ENCODE peak calls at places on chromosomes 2 and 18, in nine cellular contexts. One of them, this sample, is unnamed.
A peak's percentile ranks its signal among the peaks of the same experiment; 100 is the strongest.

GRCh38 chr18:6633370-6633769 is 96.1 kb upstream of the ARHGAP28 start:
- DNase-seq in mesothelial cell of epicardium: no peak
- DNase-seq in neural crest cell: no peak
- DNase-seq in cardiac fibroblast: no peak
- DNase-seq in pancreas: no peak
- DNase-seq in heart left ventricle: no peak
- DNase-seq in heart right ventricle: no peak
- DNase-seq in astrocyte of the spinal cord: no peak
- DNase-seq in HFFc6: no peak
- DNase-seq in this sample: no peak

GRCh38 chr2:147449323-147450080 is 395.3 kb upstream of the ACVR2A start:
- DNase-seq in mesothelial cell of epicardium: no peak
- DNase-seq in neural crest cell: no peak
- DNase-seq in cardiac fibroblast: no peak
- DNase-seq in pancreas: no peak
- DNase-seq in heart left ventricle: no peak
- DNase-seq in heart right ventricle: no peak
- DNase-seq in astrocyte of the spinal cord: no peak
- DNase-seq in HFFc6: no peak
- DNase-seq in this sample: no peak

GRCh38 chr2:14621114-14621513 is 11.4 kb upstream of the LRATD1 start:
- DNase-seq in mesothelial cell of epicardium: no peak
- DNase-seq in neural crest cell: no peak
- DNase-seq in cardiac fibroblast: no peak
- DNase-seq in pancreas: no peak
- DNase-seq in heart left ventricle: no peak
- DNase-seq in heart right ventricle: no peak
- DNase-seq in astrocyte of the spinal cord: no peak
- DNase-seq in HFFc6: no peak
- DNase-seq in this sample: no peak

GRCh38 chr2:173629076-173629475 is 274.4 kb downstream of the CDCA7 start:
- DNase-seq in mesothelial cell of epicardium: no peak
- DNase-seq in neural crest cell: no peak
- DNase-seq in cardiac fibroblast: no peak
- DNase-seq in pancreas: no peak
- DNase-seq in heart left ventricle: no peak
- DNase-seq in heart right ventricle: no peak
- DNase-seq in astrocyte of the spinal cord: no peak
- DNase-seq in HFFc6: no peak
- DNase-seq in this sample: no peak

GRCh38 chr2:50746526-50746925 is 285.4 kb downstream of the NRXN1 start:
- DNase-seq in mesothelial cell of epicardium: no peak
- DNase-seq in neural crest cell: peak; percentile 36
- DNase-seq in cardiac fibroblast: peak; percentile 34
- DNase-seq in pancreas: no peak
- DNase-seq in heart left ventricle: no peak
- DNase-seq in heart right ventricle: no peak
- DNase-seq in astrocyte of the spinal cord: peak; percentile 30
- DNase-seq in HFFc6: no peak
- DNase-seq in this sample: peak; percentile 7

GRCh38 chr2:31138037-31138962 is at the start of gene GALNT14:
- DNase-seq in mesothelial cell of epicardium: peak; percentile 43
- DNase-seq in neural crest cell: peak; percentile 55
- DNase-seq in cardiac fibroblast: peak; percentile 23
- DNase-seq in pancreas: peak; percentile 85
- DNase-seq in heart left ventricle: peak; percentile 49
- DNase-seq in heart right ventricle: peak; percentile 28
- DNase-seq in astrocyte of the spinal cord: peak; percentile 9
- DNase-seq in HFFc6: peak; percentile 3
- DNase-seq in this sample: peak; percentile 77

GRCh38 chr18:71322201-71322600 is 1033.4 kb downstream of the SOCS6 start:
- DNase-seq in mesothelial cell of epicardium: no peak
- DNase-seq in neural crest cell: no peak
- DNase-seq in cardiac fibroblast: no peak
- DNase-seq in pancreas: no peak
- DNase-seq in heart left ventricle: no peak
- DNase-seq in heart right ventricle: no peak
- DNase-seq in astrocyte of the spinal cord: no peak
- DNase-seq in HFFc6: no peak
- DNase-seq in this sample: no peak

GRCh38 chr2:144183744-144184143 is 336.2 kb downstream of the ZEB2 start:
- DNase-seq in mesothelial cell of epicardium: no peak
- DNase-seq in neural crest cell: no peak
- DNase-seq in cardiac fibroblast: peak; percentile 61
- DNase-seq in pancreas: no peak
- DNase-seq in heart left ventricle: no peak
- DNase-seq in heart right ventricle: no peak
- DNase-seq in astrocyte of the spinal cord: no peak
- DNase-seq in HFFc6: peak; percentile 72
- DNase-seq in this sample: peak; percentile 21

GRCh38 chr18:53797998-53798397 is 426.5 kb downstream of the MBD2 start:
- DNase-seq in mesothelial cell of epicardium: no peak
- DNase-seq in neural crest cell: no peak
- DNase-seq in cardiac fibroblast: no peak
- DNase-seq in pancreas: no peak
- DNase-seq in heart left ventricle: no peak
- DNase-seq in heart right ventricle: no peak
- DNase-seq in astrocyte of the spinal cord: no peak
- DNase-seq in HFFc6: no peak
- DNase-seq in this sample: no peak

GRCh38 chr2:14540003-14540402 is 92.5 kb upstream of the LRATD1 start:
- DNase-seq in mesothelial cell of epicardium: no peak
- DNase-seq in neural crest cell: no peak
- DNase-seq in cardiac fibroblast: peak; percentile 17
- DNase-seq in pancreas: no peak
- DNase-seq in heart left ventricle: no peak
- DNase-seq in heart right ventricle: no peak
- DNase-seq in astrocyte of the spinal cord: no peak
- DNase-seq in HFFc6: no peak
- DNase-seq in this sample: no peak

GRCh38 chr2:239506101-239506808 is 105.4 kb upstream of the HDAC4 start:
- DNase-seq in mesothelial cell of epicardium: no peak
- DNase-seq in neural crest cell: no peak
- DNase-seq in cardiac fibroblast: no peak
- DNase-seq in pancreas: no peak
- DNase-seq in heart left ventricle: no peak
- DNase-seq in heart right ventricle: no peak
- DNase-seq in astrocyte of the spinal cord: no peak
- DNase-seq in HFFc6: no peak
- DNase-seq in this sample: no peak

GRCh38 chr2:42795275-42795674 is 2.9 kb upstream of the HAAO start:
- DNase-seq in mesothelial cell of epicardium: no peak
- DNase-seq in neural crest cell: no peak
- DNase-seq in cardiac fibroblast: no peak
- DNase-seq in pancreas: no peak
- DNase-seq in heart left ventricle: no peak
- DNase-seq in heart right ventricle: no peak
- DNase-seq in astrocyte of the spinal cord: no peak
- DNase-seq in HFFc6: no peak
- DNase-seq in this sample: no peak

GRCh38 chr2:42793314-42794270 is 1.2 kb upstream of the HAAO start:
- DNase-seq in mesothelial cell of epicardium: no peak
- DNase-seq in neural crest cell: no peak
- DNase-seq in cardiac fibroblast: no peak
- DNase-seq in pancreas: no peak
- DNase-seq in heart left ventricle: peak; percentile 51
- DNase-seq in heart right ventricle: peak; percentile 51
- DNase-seq in astrocyte of the spinal cord: no peak
- DNase-seq in HFFc6: no peak
- DNase-seq in this sample: no peak

GRCh38 chr2:42792583-42793313 is at the start of gene HAAO:
- DNase-seq in mesothelial cell of epicardium: no peak
- DNase-seq in neural crest cell: peak; percentile 61
- DNase-seq in cardiac fibroblast: no peak
- DNase-seq in pancreas: peak; percentile 90
- DNase-seq in heart left ventricle: peak; percentile 65
- DNase-seq in heart right ventricle: peak; percentile 44
- DNase-seq in astrocyte of the spinal cord: no peak
- DNase-seq in HFFc6: no peak
- DNase-seq in this sample: peak; percentile 78

GRCh38 chr2:42795871-42796301 is 3.5 kb upstream of the HAAO start:
- DNase-seq in mesothelial cell of epicardium: no peak
- DNase-seq in neural crest cell: no peak
- DNase-seq in cardiac fibroblast: peak; percentile 55
- DNase-seq in pancreas: no peak
- DNase-seq in heart left ventricle: no peak
- DNase-seq in heart right ventricle: peak; percentile 23
- DNase-seq in astrocyte of the spinal cord: no peak
- DNase-seq in HFFc6: no peak
- DNase-seq in this sample: peak; percentile 57

DNA sequence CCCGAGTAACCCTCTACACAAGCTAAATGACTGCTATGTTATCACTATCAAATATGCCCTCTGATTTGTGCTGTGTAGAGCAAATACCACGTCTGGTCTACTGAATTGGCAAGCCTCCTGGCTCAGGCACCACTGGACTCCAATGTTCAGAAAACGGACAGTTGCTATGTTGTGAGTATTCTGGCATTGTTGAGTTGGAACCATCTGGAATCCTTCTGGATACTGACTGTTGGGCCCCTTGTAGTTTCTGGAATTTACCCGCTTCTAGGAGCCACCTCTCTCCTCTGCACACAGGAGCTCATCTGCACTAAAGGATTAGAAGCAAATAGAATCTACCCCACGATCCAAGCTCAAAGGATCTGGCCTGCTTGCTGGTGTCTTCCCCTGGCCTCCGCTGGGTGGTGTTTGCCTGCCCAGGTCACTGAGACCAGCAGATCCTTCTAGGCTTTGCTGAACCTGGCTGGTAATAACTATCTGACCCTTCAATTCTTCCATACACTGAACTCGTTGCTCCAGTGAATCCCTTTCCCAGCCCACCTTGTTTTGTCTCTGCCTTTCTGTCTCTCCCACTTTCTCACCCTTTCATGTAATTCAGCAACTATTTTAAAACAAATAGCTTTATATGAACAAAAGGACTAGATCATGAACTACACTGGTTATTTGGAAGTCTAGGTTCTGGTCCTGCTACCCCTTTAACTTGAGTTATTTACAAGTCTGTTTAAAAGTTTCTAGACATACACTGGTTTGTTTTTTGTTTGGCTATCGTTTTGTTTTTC is 2.1 kb upstream of the HAAO start:
- DNase-seq in mesothelial cell of epicardium: no peak
- DNase-seq in neural crest cell: peak; percentile 27
- DNase-seq in cardiac fibroblast: peak; percentile 44
- DNase-seq in pancreas: no peak
- DNase-seq in heart left ventricle: no peak
- DNase-seq in heart right ventricle: no peak
- DNase-seq in astrocyte of the spinal cord: no peak
- DNase-seq in HFFc6: peak; percentile 39
- DNase-seq in this sample: peak; percentile 65
- TF ChIP-seq CTCF in mesothelial cell of epicardium: no peak
- TF ChIP-seq CTCF in neural crest cell: peak; percentile 50
- TF ChIP-seq CTCF in cardiac fibroblast: peak; percentile 57
- TF ChIP-seq CTCF in pancreas: peak; percentile 18
- TF ChIP-seq CTCF in heart left ventricle: no peak
- TF ChIP-seq CTCF in heart right ventricle: no peak
- TF ChIP-seq CTCF in astrocyte of the spinal cord: peak; percentile 45
- TF ChIP-seq CTCF in HFFc6: peak; percentile 62
- TF ChIP-seq CTCF in this sample: peak; percentile 59

DNA sequence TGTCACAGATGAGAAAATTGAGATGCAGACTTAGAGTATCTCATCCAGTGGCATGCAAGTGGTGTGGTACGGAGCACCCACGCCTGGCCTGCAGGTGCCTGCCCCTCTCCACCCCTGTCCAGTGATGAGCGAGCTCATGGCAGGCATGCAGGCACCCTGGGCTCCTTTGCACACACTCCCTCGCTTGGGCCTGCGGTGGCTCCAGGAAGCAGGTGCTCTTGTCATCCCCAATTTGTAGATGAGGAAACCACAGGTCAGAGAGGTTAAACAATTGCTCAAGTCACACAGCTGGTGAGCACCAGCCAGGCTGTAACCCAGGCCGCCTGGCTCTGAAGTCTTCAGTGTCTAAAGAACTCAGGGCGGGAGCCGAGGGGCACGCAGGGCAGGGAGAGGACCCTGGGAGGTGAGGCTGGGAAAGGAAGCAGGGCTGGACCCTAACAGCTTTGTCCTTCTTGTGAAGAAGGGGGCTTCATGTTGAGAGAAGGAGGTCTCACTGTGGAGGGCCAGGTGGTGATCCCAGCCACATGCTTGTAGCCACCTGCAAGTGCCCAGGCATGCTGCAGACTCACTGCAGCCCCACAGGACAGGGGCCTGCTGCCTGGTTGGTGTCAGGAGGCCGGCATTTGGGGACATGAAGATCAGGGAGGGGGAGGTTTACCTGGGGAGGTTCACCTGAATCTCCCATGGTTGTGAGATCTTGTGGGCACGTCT is 166.2 kb downstream of the SH3RF3 start:
- DNase-seq in mesothelial cell of epicardium: no peak
- DNase-seq in neural crest cell: no peak
- DNase-seq in cardiac fibroblast: no peak
- DNase-seq in pancreas: no peak
- DNase-seq in heart left ventricle: no peak
- DNase-seq in heart right ventricle: no peak
- DNase-seq in astrocyte of the spinal cord: no peak
- DNase-seq in HFFc6: no peak
- DNase-seq in this sample: no peak
- TF ChIP-seq CTCF in mesothelial cell of epicardium: no peak
- TF ChIP-seq CTCF in neural crest cell: no peak
- TF ChIP-seq CTCF in cardiac fibroblast: no peak
- TF ChIP-seq CTCF in pancreas: no peak
- TF ChIP-seq CTCF in heart left ventricle: no peak
- TF ChIP-seq CTCF in heart right ventricle: no peak
- TF ChIP-seq CTCF in astrocyte of the spinal cord: no peak
- TF ChIP-seq CTCF in HFFc6: no peak
- TF ChIP-seq CTCF in this sample: no peak

GRCh38 chr2:157307021-157307420 is 18.6 kb downstream of the ERMN start:
- DNase-seq in mesothelial cell of epicardium: no peak
- DNase-seq in neural crest cell: no peak
- DNase-seq in cardiac fibroblast: no peak
- DNase-seq in pancreas: no peak
- DNase-seq in heart left ventricle: no peak
- DNase-seq in heart right ventricle: no peak
- DNase-seq in astrocyte of the spinal cord: peak; percentile 30
- DNase-seq in HFFc6: peak; percentile 39
- DNase-seq in this sample: peak; percentile 5
- TF ChIP-seq CTCF in mesothelial cell of epicardium: peak; percentile 57
- TF ChIP-seq CTCF in neural crest cell: peak; percentile 34
- TF ChIP-seq CTCF in cardiac fibroblast: no peak
- TF ChIP-seq CTCF in pancreas: no peak
- TF ChIP-seq CTCF in heart left ventricle: no peak
- TF ChIP-seq CTCF in heart right ventricle: no peak
- TF ChIP-seq CTCF in astrocyte of the spinal cord: peak; percentile 34
- TF ChIP-seq CTCF in HFFc6: peak; percentile 57
- TF ChIP-seq CTCF in this sample: no peak

DNA sequence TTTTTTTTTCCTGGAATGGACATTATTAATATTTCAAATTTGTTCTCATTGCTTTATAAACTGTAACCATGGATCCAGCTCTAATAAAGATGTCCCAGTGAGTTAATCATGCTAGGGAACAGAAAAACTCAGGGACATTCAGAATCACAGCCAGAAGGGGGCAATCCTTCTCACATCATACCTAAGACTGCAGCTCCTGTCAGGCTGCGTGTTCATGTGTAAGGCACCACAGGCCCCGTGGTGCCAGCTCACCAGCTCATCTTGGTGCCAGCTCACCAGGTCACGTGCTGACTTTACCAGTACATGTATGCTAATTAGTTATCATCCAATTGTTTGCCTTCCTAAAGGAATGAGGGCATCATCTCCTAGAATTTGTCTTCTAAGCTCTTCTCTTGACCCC is 84.7 kb upstream of the NEDD4L start:
- DNase-seq in mesothelial cell of epicardium: no peak
- DNase-seq in neural crest cell: peak; percentile 14
- DNase-seq in cardiac fibroblast: peak; percentile 72
- DNase-seq in pancreas: no peak
- DNase-seq in heart left ventricle: no peak
- DNase-seq in heart right ventricle: no peak
- DNase-seq in astrocyte of the spinal cord: peak; percentile 42
- DNase-seq in HFFc6: peak; percentile 53
- DNase-seq in this sample: peak; percentile 41
- TF ChIP-seq CTCF in mesothelial cell of epicardium: no peak
- TF ChIP-seq CTCF in neural crest cell: peak; percentile 56
- TF ChIP-seq CTCF in cardiac fibroblast: peak; percentile 48
- TF ChIP-seq CTCF in pancreas: no peak
- TF ChIP-seq CTCF in heart left ventricle: no peak
- TF ChIP-seq CTCF in heart right ventricle: peak; percentile 39
- TF ChIP-seq CTCF in astrocyte of the spinal cord: peak; percentile 51
- TF ChIP-seq CTCF in HFFc6: peak; percentile 69
- TF ChIP-seq CTCF in this sample: no peak